ENCODE peak calls at places on chromosomes 5 and 9, in four cellular contexts. One of them, this sample, is unnamed.

GRCh38 chr5:37417347-37417746 is 38.2 kb downstream of the WDR70 start:
- DNase-seq in AG04450: no peak
- DNase-seq in fibroblast of the aortic adventitia: no peak
- DNase-seq in CD8-positive, alpha-beta T cell: no peak
- DNase-seq in this sample: no peak

GRCh38 chr9:127035423-127035822 is 87.0 kb downstream of the ANGPTL2 start:
- DNase-seq in AG04450: no peak
- DNase-seq in fibroblast of the aortic adventitia: peak; percentile 79
- DNase-seq in CD8-positive, alpha-beta T cell: no peak
- DNase-seq in this sample: peak; percentile 75

GRCh38 chr9:113482991-113483675 is 19.6 kb downstream of the RGS3 start:
- DNase-seq in AG04450: no peak
- DNase-seq in fibroblast of the aortic adventitia: no peak
- DNase-seq in CD8-positive, alpha-beta T cell: no peak
- DNase-seq in this sample: no peak

GRCh38 chr5:96408841-96409458 is 24.1 kb downstream of the PCSK1 start:
- DNase-seq in AG04450: no peak
- DNase-seq in fibroblast of the aortic adventitia: no peak
- DNase-seq in CD8-positive, alpha-beta T cell: no peak
- DNase-seq in this sample: no peak

GRCh38 chr5:107673368-107674136 is 2.8 kb upstream of the EFNA5 start:
- DNase-seq in AG04450: peak; percentile 68
- DNase-seq in fibroblast of the aortic adventitia: peak; percentile 89
- DNase-seq in CD8-positive, alpha-beta T cell: peak; percentile 51
- DNase-seq in this sample: no peak

GRCh38 chr5:140202078-140202477 is 27.1 kb downstream of the CYSTM1 start:
- DNase-seq in AG04450: no peak
- DNase-seq in fibroblast of the aortic adventitia: peak; percentile 83
- DNase-seq in CD8-positive, alpha-beta T cell: no peak
- DNase-seq in this sample: no peak

GRCh38 chr9:81787747-81788632 is 98.6 kb upstream of the TLE1 start:
- DNase-seq in AG04450: peak; percentile 43
- DNase-seq in fibroblast of the aortic adventitia: peak; percentile 99
- DNase-seq in CD8-positive, alpha-beta T cell: no peak
- DNase-seq in this sample: peak; percentile 95

GRCh38 chr9:108811944-108812343 is 43.8 kb downstream of the ACTL7B start:
- DNase-seq in AG04450: no peak
- DNase-seq in fibroblast of the aortic adventitia: no peak
- DNase-seq in CD8-positive, alpha-beta T cell: no peak
- DNase-seq in this sample: no peak

GRCh38 chr9:126093771-126094170 is 232.9 kb upstream of the MVB12B start:
- DNase-seq in AG04450: no peak
- DNase-seq in fibroblast of the aortic adventitia: no peak
- DNase-seq in CD8-positive, alpha-beta T cell: no peak
- DNase-seq in this sample: no peak

DNA sequence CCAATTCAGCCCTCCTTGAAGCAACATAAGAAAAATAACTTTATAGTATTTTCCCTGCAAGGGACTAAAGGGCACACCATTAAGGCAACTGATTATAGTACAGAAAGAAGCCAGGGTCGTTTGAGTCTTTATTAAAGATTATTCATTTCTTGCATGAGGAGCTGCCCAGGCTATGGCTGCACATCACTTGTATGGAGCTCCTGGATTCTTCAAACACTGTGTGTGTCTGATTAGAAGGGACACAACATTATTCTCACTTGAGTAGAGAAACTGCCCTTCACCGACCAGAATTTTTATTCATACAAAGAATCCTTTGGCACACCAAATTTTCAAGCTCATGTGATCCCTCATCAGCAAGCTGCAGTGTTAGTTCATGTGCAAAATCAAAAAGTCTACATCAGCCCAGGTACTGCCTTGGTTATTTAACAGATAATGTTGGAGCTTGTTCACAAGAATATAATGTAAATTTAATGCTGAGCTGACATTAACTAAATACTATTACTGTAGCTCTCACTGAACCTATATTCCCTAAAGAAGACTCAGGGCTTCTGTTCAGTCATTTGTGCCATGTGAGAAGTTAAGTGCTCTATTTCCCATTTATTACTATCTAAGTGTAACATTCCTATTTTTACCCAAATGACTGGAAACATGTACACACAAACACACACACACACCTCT is 9.9 kb downstream of the C5orf63 start:
- DNase-seq in AG04450: no peak
- DNase-seq in fibroblast of the aortic adventitia: no peak
- DNase-seq in CD8-positive, alpha-beta T cell: no peak
- DNase-seq in this sample: no peak
- H3K4me3 ChIP-seq in AG04450: no peak overlapping the region
- H3K4me3 ChIP-seq in fibroblast of the aortic adventitia: no peak overlapping the region
- H3K4me3 ChIP-seq in CD8-positive, alpha-beta T cell: no peak overlapping the region
- H3K4me3 ChIP-seq in this sample: no peak overlapping the region

DNA sequence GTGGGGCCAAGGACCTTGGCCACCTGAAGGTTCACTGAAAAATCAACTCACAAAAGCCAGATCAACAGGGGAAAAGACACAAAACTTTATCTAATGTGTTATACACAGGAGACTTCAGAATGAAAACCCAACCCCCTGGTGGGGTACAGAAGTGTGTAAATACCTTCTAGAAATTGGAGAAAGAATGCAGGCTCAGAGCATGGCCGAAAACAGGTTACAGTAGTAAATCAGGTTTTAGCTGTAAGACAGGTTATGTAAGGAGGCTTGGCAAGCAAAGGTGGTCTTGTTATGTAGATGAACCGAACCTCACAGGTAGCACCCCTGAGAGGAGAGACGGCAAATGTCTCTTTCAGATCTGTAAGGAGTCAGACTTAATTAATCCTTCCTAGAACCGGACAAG is 10.0 kb downstream of the CEMIP2 start:
- DNase-seq in AG04450: no peak
- DNase-seq in fibroblast of the aortic adventitia: no peak
- DNase-seq in CD8-positive, alpha-beta T cell: no peak
- DNase-seq in this sample: no peak
- H3K4me3 ChIP-seq in AG04450: no peak overlapping the region
- H3K4me3 ChIP-seq in fibroblast of the aortic adventitia: no peak overlapping the region
- H3K4me3 ChIP-seq in CD8-positive, alpha-beta T cell: no peak overlapping the region
- H3K4me3 ChIP-seq in this sample: no peak overlapping the region

GRCh38 chr9:35078066-35078465 is 1.7 kb downstream of the FANCG start:
- DNase-seq in AG04450: no peak
- DNase-seq in fibroblast of the aortic adventitia: no peak
- DNase-seq in CD8-positive, alpha-beta T cell: no peak
- DNase-seq in this sample: no peak
- H3K4me3 ChIP-seq in AG04450: peak overlapping the region; percentile 81
- H3K4me3 ChIP-seq in fibroblast of the aortic adventitia: peak overlapping the region; percentile 84
- H3K4me3 ChIP-seq in CD8-positive, alpha-beta T cell: no peak overlapping the region
- H3K4me3 ChIP-seq in this sample: peak overlapping the region; percentile 83

GRCh38 chr5:13350754-13351153 is 593.7 kb downstream of the DNAH5 start:
- DNase-seq in AG04450: no peak
- DNase-seq in fibroblast of the aortic adventitia: peak; percentile 16
- DNase-seq in CD8-positive, alpha-beta T cell: no peak
- DNase-seq in this sample: no peak
- H3K4me3 ChIP-seq in AG04450: no peak overlapping the region
- H3K4me3 ChIP-seq in fibroblast of the aortic adventitia: no peak overlapping the region
- H3K4me3 ChIP-seq in CD8-positive, alpha-beta T cell: no peak overlapping the region
- H3K4me3 ChIP-seq in this sample: no peak overlapping the region

This sample was measured in skeletal muscle cell.